ENCODE peak calls at places on chromosomes 1 and 21, in nine cellular contexts. E is stimulated activated naive CD4-positive, alpha-beta T cell; K is small intestine; M is GOT3; D is progenitor cell of endocrine pancreas; H is stimulated activated CD8-positive, alpha-beta memory T cell treated with anti-CD3 and anti-CD28 coated beads, Interleukin-15, amount 100 ng/mL, for 1 hour; N is BJ; I is NCI-H774; P is T-helper 1 cell. B is an unnamed sample.

GRCh38 chr1:185917646-185918045 is 183.5 kb downstream of the HMCN1 start:
- DNase-seq in E (no peak), K (peak; percentile 4), M (no peak), D (peak; percentile 18), H (no peak), N (no peak), I (no peak), P (no peak), B (no peak)

GRCh38 chr1:155379180-155379876 is 58.6 kb downstream of the RUSC1 start:
- DNase-seq in E (peak; percentile 1), K (no peak), M (no peak), D (no peak), H (no peak), N (peak; percentile 2), I (no peak), P (no peak), B (no peak)

GRCh38 chr1:32215629-32216505 is 6.3 kb downstream of the TMEM234 start:
- DNase-seq in E (no peak), K (peak; percentile 75), M (no peak), D (peak; percentile 34), H (peak; percentile 38), N (no peak), I (peak; percentile 71), P (peak; percentile 40), B (peak; percentile 72)

GRCh38 chr21:18954415-18954972 is 550.9 kb upstream of the TMPRSS15 start:
- DNase-seq in E (no peak), K (peak; percentile 85), M (no peak), D (no peak), H (no peak), N (no peak), I (no peak), P (no peak), B (no peak)

GRCh38 chr1:33653226-33653625 is 180.8 kb downstream of the ZSCAN20 start:
- DNase-seq in E (no peak), K (no peak), M (no peak), D (no peak), H (no peak), N (no peak), I (no peak), P (no peak), B (no peak)

GRCh38 chr1:85569122-85569521 is 11.4 kb upstream of the CCN1 start:
- DNase-seq in E (no peak), K (no peak), M (no peak), D (no peak), H (no peak), N (no peak), I (no peak), P (no peak), B (no peak)

GRCh38 chr1:47562799-47563198 is 125.0 kb downstream of the FOXD2 start:
- DNase-seq in E (no peak), K (no peak), M (no peak), D (no peak), H (no peak), N (no peak), I (no peak), P (no peak), B (no peak)

GRCh38 chr1:232481091-232481490 is 148.8 kb downstream of the SIPA1L2 start:
- DNase-seq in E (no peak), K (no peak), M (no peak), D (no peak), H (no peak), N (no peak), I (no peak), P (no peak), B (no peak)

GRCh38 chr1:151854658-151855057 is 1.1 kb upstream of the THEM5 start:
- DNase-seq in E (no peak), K (no peak), M (no peak), D (no peak), H (no peak), N (no peak), I (no peak), P (no peak), B (no peak)

GRCh38 chr1:153742411-153743142 is 14.7 kb downstream of the INTS3 start:
- DNase-seq in E (no peak), K (no peak), M (no peak), D (no peak), H (no peak), N (no peak), I (no peak), P (no peak), B (no peak)

GRCh38 chr1:172136925-172137324 is 283.6 kb upstream of the C1orf105 start:
- DNase-seq in E (no peak), K (no peak), M (no peak), D (no peak), H (no peak), N (no peak), I (no peak), P (no peak), B (no peak)

GRCh38 chr1:36542962-36543515 is 60.3 kb upstream of the CSF3R start:
- DNase-seq in E (no peak), K (no peak), M (no peak), D (no peak), H (no peak), N (no peak), I (peak; percentile 5), P (no peak), B (no peak)

GRCh38 chr1:180156201-180156600 is 1.5 kb downstream of the QSOX1 start:
- DNase-seq in E (no peak), K (no peak), M (no peak), D (no peak), H (no peak), N (no peak), I (no peak), P (no peak), B (no peak)

GRCh38 chr1:242411906-242412305 is 112.6 kb downstream of the PLD5 start:
- DNase-seq in E (no peak), K (no peak), M (no peak), D (no peak), H (no peak), N (no peak), I (no peak), P (no peak), B (no peak)

GRCh38 chr1:67948155-67949075 is 102.0 kb downstream of the DIRAS3 start:
- DNase-seq in E (no peak), K (no peak), M (no peak), D (no peak), H (no peak), N (peak; percentile 55), I (no peak), P (no peak), B (no peak)

GRCh38 chr1:159854101-159854692 is 8.3 kb downstream of the VSIG8 start:
- DNase-seq in E (no peak), K (peak; percentile 86), M (no peak), D (no peak), H (no peak), N (no peak), I (peak; percentile 52), P (no peak), B (peak; percentile 50)

GRCh38 chr1:209080170-209080781 is 503.2 kb upstream of the CAMK1G start:
- DNase-seq in E (no peak), K (no peak), M (no peak), D (no peak), H (no peak), N (peak; percentile 51), I (no peak), P (no peak), B (no peak)

GRCh38 chr1:56788588-56788987 is 30.6 kb downstream of the FYB2 start:
- DNase-seq in E (no peak), K (peak; percentile 84), M (no peak), D (no peak), H (no peak), N (no peak), I (peak; percentile 56), P (no peak), B (no peak)

GRCh38 chr1:34763142-34763781 is 3.7 kb downstream of the GJB4 start:
- DNase-seq in E (no peak), K (no peak), M (no peak), D (no peak), H (no peak), N (no peak), I (no peak), P (no peak), B (no peak)

GRCh38 chr1:93021539-93022134 is 57.4 kb upstream of the MTF2 start:
- DNase-seq in E (peak; percentile 2), K (peak; percentile 55), M (no peak), D (no peak), H (no peak), N (no peak), I (peak; percentile 43), P (no peak), B (no peak)

GRCh38 chr1:227242811-227243682 is 75.2 kb downstream of the CDC42BPA start:
- DNase-seq in E (no peak), K (no peak), M (no peak), D (no peak), H (no peak), N (no peak), I (no peak), P (no peak), B (no peak)

B was measured in stimulated activated naive CD8-positive, alpha-beta T cell treated with anti-CD3 and anti-CD28 coated beads, Interleukin-15, Interleukin-2, amounts not matched to agents 100 U/mL and 50 U/mL, for 24 hours.